ENCODE peak calls at places on chromosomes 1 and 21, in ten cellular contexts. One of them, this sample, is unnamed.

GRCh38 chr1:110787328-110788071 is 85.4 kb upstream of the CD53 start:
- DNase-seq in CD4-positive, alpha-beta T cell: peak
- DNase-seq in stimulated activated CD4-positive, alpha-beta T cell treated with anti-CD3 and anti-CD28 coated beads, Interleukin-2, amount 100 ng/mL, for 24 hours: no peak
- DNase-seq in substantia nigra: no peak
- DNase-seq in stimulated activated CD8-positive, alpha-beta memory T cell treated with anti-CD3 and anti-CD28 coated beads, Interleukin-4, amount 100 ng/mL, for 1 hour: no peak
- DNase-seq in suprapubic skin: no peak
- DNase-seq in H54: no peak
- DNase-seq in pulmonary artery endothelial cell: no peak
- DNase-seq in kidney glomerular epithelial cell: no peak
- DNase-seq in mesothelial cell of epicardium: no peak
- DNase-seq in this sample: peak

GRCh38 chr21:46379105-46379504 is 55.1 kb downstream of the PCNT start:
- DNase-seq in CD4-positive, alpha-beta T cell: no peak
- DNase-seq in stimulated activated CD4-positive, alpha-beta T cell treated with anti-CD3 and anti-CD28 coated beads, Interleukin-2, amount 100 ng/mL, for 24 hours: no peak
- DNase-seq in substantia nigra: no peak
- DNase-seq in stimulated activated CD8-positive, alpha-beta memory T cell treated with anti-CD3 and anti-CD28 coated beads, Interleukin-4, amount 100 ng/mL, for 1 hour: no peak
- DNase-seq in suprapubic skin: no peak
- DNase-seq in H54: no peak
- DNase-seq in pulmonary artery endothelial cell: no peak
- DNase-seq in kidney glomerular epithelial cell: no peak
- DNase-seq in mesothelial cell of epicardium: no peak
- DNase-seq in this sample: no peak

GRCh38 chr1:115429884-115430283 is 91.8 kb upstream of the NGF start:
- DNase-seq in CD4-positive, alpha-beta T cell: no peak
- DNase-seq in stimulated activated CD4-positive, alpha-beta T cell treated with anti-CD3 and anti-CD28 coated beads, Interleukin-2, amount 100 ng/mL, for 24 hours: no peak
- DNase-seq in substantia nigra: no peak
- DNase-seq in stimulated activated CD8-positive, alpha-beta memory T cell treated with anti-CD3 and anti-CD28 coated beads, Interleukin-4, amount 100 ng/mL, for 1 hour: no peak
- DNase-seq in suprapubic skin: no peak
- DNase-seq in H54: no peak
- DNase-seq in pulmonary artery endothelial cell: no peak
- DNase-seq in kidney glomerular epithelial cell: no peak
- DNase-seq in mesothelial cell of epicardium: no peak
- DNase-seq in this sample: no peak

GRCh38 chr1:20727746-20728316 is 4.7 kb downstream of the SH2D5 start:
- DNase-seq in CD4-positive, alpha-beta T cell: no peak
- DNase-seq in stimulated activated CD4-positive, alpha-beta T cell treated with anti-CD3 and anti-CD28 coated beads, Interleukin-2, amount 100 ng/mL, for 24 hours: no peak
- DNase-seq in substantia nigra: no peak
- DNase-seq in stimulated activated CD8-positive, alpha-beta memory T cell treated with anti-CD3 and anti-CD28 coated beads, Interleukin-4, amount 100 ng/mL, for 1 hour: no peak
- DNase-seq in suprapubic skin: no peak
- DNase-seq in H54: no peak
- DNase-seq in pulmonary artery endothelial cell: no peak
- DNase-seq in kidney glomerular epithelial cell: no peak
- DNase-seq in mesothelial cell of epicardium: peak
- DNase-seq in this sample: peak

GRCh38 chr21:45607021-45607921 is 36.3 kb upstream of the PCBP3 start:
- DNase-seq in CD4-positive, alpha-beta T cell: peak
- DNase-seq in stimulated activated CD4-positive, alpha-beta T cell treated with anti-CD3 and anti-CD28 coated beads, Interleukin-2, amount 100 ng/mL, for 24 hours: peak
- DNase-seq in substantia nigra: no peak
- DNase-seq in stimulated activated CD8-positive, alpha-beta memory T cell treated with anti-CD3 and anti-CD28 coated beads, Interleukin-4, amount 100 ng/mL, for 1 hour: no peak
- DNase-seq in suprapubic skin: peak
- DNase-seq in H54: peak
- DNase-seq in pulmonary artery endothelial cell: no peak
- DNase-seq in kidney glomerular epithelial cell: no peak
- DNase-seq in mesothelial cell of epicardium: no peak
- DNase-seq in this sample: no peak

GRCh38 chr1:117366982-117367768 is at the start of gene MAN1A2:
- DNase-seq in CD4-positive, alpha-beta T cell: peak
- DNase-seq in stimulated activated CD4-positive, alpha-beta T cell treated with anti-CD3 and anti-CD28 coated beads, Interleukin-2, amount 100 ng/mL, for 24 hours: peak
- DNase-seq in substantia nigra: peak
- DNase-seq in stimulated activated CD8-positive, alpha-beta memory T cell treated with anti-CD3 and anti-CD28 coated beads, Interleukin-4, amount 100 ng/mL, for 1 hour: peak
- DNase-seq in suprapubic skin: peak
- DNase-seq in H54: peak
- DNase-seq in pulmonary artery endothelial cell: peak
- DNase-seq in kidney glomerular epithelial cell: peak
- DNase-seq in mesothelial cell of epicardium: peak
- DNase-seq in this sample: peak

GRCh38 chr1:93756656-93757055 is 75.0 kb upstream of the BCAR3 start:
- DNase-seq in CD4-positive, alpha-beta T cell: no peak
- DNase-seq in stimulated activated CD4-positive, alpha-beta T cell treated with anti-CD3 and anti-CD28 coated beads, Interleukin-2, amount 100 ng/mL, for 24 hours: no peak
- DNase-seq in substantia nigra: no peak
- DNase-seq in stimulated activated CD8-positive, alpha-beta memory T cell treated with anti-CD3 and anti-CD28 coated beads, Interleukin-4, amount 100 ng/mL, for 1 hour: no peak
- DNase-seq in suprapubic skin: no peak
- DNase-seq in H54: no peak
- DNase-seq in pulmonary artery endothelial cell: no peak
- DNase-seq in kidney glomerular epithelial cell: no peak
- DNase-seq in mesothelial cell of epicardium: no peak
- DNase-seq in this sample: no peak

GRCh38 chr1:167996266-167996665 is 59.4 kb upstream of the MPC2 start:
- DNase-seq in CD4-positive, alpha-beta T cell: no peak
- DNase-seq in stimulated activated CD4-positive, alpha-beta T cell treated with anti-CD3 and anti-CD28 coated beads, Interleukin-2, amount 100 ng/mL, for 24 hours: no peak
- DNase-seq in substantia nigra: no peak
- DNase-seq in stimulated activated CD8-positive, alpha-beta memory T cell treated with anti-CD3 and anti-CD28 coated beads, Interleukin-4, amount 100 ng/mL, for 1 hour: no peak
- DNase-seq in suprapubic skin: no peak
- DNase-seq in H54: no peak
- DNase-seq in pulmonary artery endothelial cell: no peak
- DNase-seq in kidney glomerular epithelial cell: no peak
- DNase-seq in mesothelial cell of epicardium: no peak
- DNase-seq in this sample: peak

GRCh38 chr21:20882462-20883415 is 115.5 kb upstream of the NCAM2 start:
- DNase-seq in CD4-positive, alpha-beta T cell: no peak
- DNase-seq in stimulated activated CD4-positive, alpha-beta T cell treated with anti-CD3 and anti-CD28 coated beads, Interleukin-2, amount 100 ng/mL, for 24 hours: peak
- DNase-seq in substantia nigra: no peak
- DNase-seq in stimulated activated CD8-positive, alpha-beta memory T cell treated with anti-CD3 and anti-CD28 coated beads, Interleukin-4, amount 100 ng/mL, for 1 hour: no peak
- DNase-seq in suprapubic skin: no peak
- DNase-seq in H54: no peak
- DNase-seq in pulmonary artery endothelial cell: no peak
- DNase-seq in kidney glomerular epithelial cell: peak
- DNase-seq in mesothelial cell of epicardium: peak
- DNase-seq in this sample: no peak

GRCh38 chr1:175385316-175385715 is 192.7 kb upstream of the KIAA0040 start:
- DNase-seq in CD4-positive, alpha-beta T cell: no peak
- DNase-seq in stimulated activated CD4-positive, alpha-beta T cell treated with anti-CD3 and anti-CD28 coated beads, Interleukin-2, amount 100 ng/mL, for 24 hours: no peak
- DNase-seq in substantia nigra: no peak
- DNase-seq in stimulated activated CD8-positive, alpha-beta memory T cell treated with anti-CD3 and anti-CD28 coated beads, Interleukin-4, amount 100 ng/mL, for 1 hour: no peak
- DNase-seq in suprapubic skin: no peak
- DNase-seq in H54: no peak
- DNase-seq in pulmonary artery endothelial cell: no peak
- DNase-seq in kidney glomerular epithelial cell: no peak
- DNase-seq in mesothelial cell of epicardium: no peak
- DNase-seq in this sample: no peak

GRCh38 chr1:2824999-2825398 is 23.5 kb upstream of the TTC34 start:
- DNase-seq in CD4-positive, alpha-beta T cell: no peak
- DNase-seq in stimulated activated CD4-positive, alpha-beta T cell treated with anti-CD3 and anti-CD28 coated beads, Interleukin-2, amount 100 ng/mL, for 24 hours: no peak
- DNase-seq in substantia nigra: no peak
- DNase-seq in stimulated activated CD8-positive, alpha-beta memory T cell treated with anti-CD3 and anti-CD28 coated beads, Interleukin-4, amount 100 ng/mL, for 1 hour: no peak
- DNase-seq in suprapubic skin: no peak
- DNase-seq in H54: no peak
- DNase-seq in pulmonary artery endothelial cell: no peak
- DNase-seq in kidney glomerular epithelial cell: no peak
- DNase-seq in mesothelial cell of epicardium: no peak
- DNase-seq in this sample: no peak